ENCODE peak calls at places on chromosomes 3 and 15, in ten cellular contexts. F is A549, W is GM12878, U is ovary, R is tibial nerve, Q is heart left ventricle, D is HepG2, P is breast epithelium, Y is esophagus squamous epithelium, V is stomach. A is an unnamed sample.

GRCh38 chr3:136396916-136397315 is 146.8 kb downstream of the PCCB start:
- DNase-seq in U (no peak), D (no peak), F (no peak), V (no peak), Q (no peak), Y (no peak), P (no peak), R (no peak), W (no peak), A (no peak)

GRCh38 chr3:71083726-71084131 is 499.8 kb downstream of the FOXP1 start:
- DNase-seq in Q (no peak), F (no peak), U (no peak), W (peak; percentile 25), R (no peak), P (no peak), V (no peak), Y (no peak), D (no peak), A (no peak)

GRCh38 chr3:169812844-169813677 is at the start of the genes LRRC34 and LRRIQ4:
- DNase-seq in V (peak; percentile 69), U (peak; percentile 49), Q (peak; percentile 55), P (no peak), R (peak; percentile 70), Y (peak; percentile 19), W (peak; percentile 44), F (no peak), D (no peak), A (peak; percentile 83)

GRCh38 chr15:34365836-34366235 is 1.2 kb downstream of the LPCAT4 start:
- DNase-seq in Q (no peak), U (no peak), W (no peak), D (no peak), R (no peak), P (no peak), Y (no peak), F (no peak), V (no peak), A (no peak)

GRCh38 chr15:65824031-65824743 is 32.1 kb upstream of the DENND4A start:
- DNase-seq in V (peak; percentile 57), R (peak; percentile 73), U (peak; percentile 34), W (no peak), Y (no peak), Q (peak; percentile 36), F (peak; percentile 82), D (peak; percentile 81), P (no peak), A (peak; percentile 50)

GRCh38 chr3:179929091-179929529 is 107.6 kb downstream of the PEX5L start:
- DNase-seq in U (peak; percentile 38), D (peak; percentile 35), F (peak; percentile 57), W (no peak), P (no peak), Q (no peak), Y (no peak), V (peak; percentile 44), R (peak; percentile 41), A (peak; percentile 57)

GRCh38 chr3:170180107-170180951 is 1.2 kb downstream of the PHC3 start:
- DNase-seq in V (peak; percentile 38), W (no peak), P (no peak), R (no peak), U (no peak), Y (no peak), D (no peak), Q (no peak), F (no peak), A (peak; percentile 40)

GRCh38 chr3:78919021-78919755 is 848.6 kb downstream of the ROBO1 start:
- DNase-seq in P (no peak), R (no peak), U (no peak), F (peak; percentile 77), Q (no peak), Y (no peak), W (peak; percentile 71), V (no peak), D (peak; percentile 73), A (no peak)

GRCh38 chr15:42449770-42450433 is 41.0 kb downstream of the ZNF106 start:
- DNase-seq in F (no peak), W (no peak), P (no peak), V (no peak), R (no peak), U (no peak), Y (no peak), D (no peak), Q (peak; percentile 30), A (no peak)

GRCh38 chr15:88401972-88402656 is 65.1 kb downstream of the MRPL46 start:
- DNase-seq in D (no peak), Y (no peak), F (no peak), P (no peak), W (no peak), Q (peak; percentile 63), V (no peak), U (no peak), R (no peak), A (peak; percentile 19)

GRCh38 chr3:15284121-15284889 is 48.1 kb downstream of the SH3BP5 start:
- DNase-seq in U (no peak), V (no peak), W (no peak), P (peak; percentile 54), Y (no peak), Q (peak; percentile 55), D (no peak), R (peak; percentile 59), F (no peak), A (peak; percentile 61)

GRCh38 chr15:39177561-39177960 is 403.3 kb upstream of the THBS1 start:
- DNase-seq in R (no peak), P (peak; percentile 48), U (no peak), D (no peak), W (no peak), V (no peak), Q (no peak), Y (no peak), F (no peak), A (no peak)

GRCh38 chr3:71258116-71258515 is 325.4 kb downstream of the FOXP1 start:
- DNase-seq in V (no peak), Q (no peak), R (no peak), Y (no peak), W (no peak), F (peak; percentile 89), P (peak; percentile 44), U (no peak), D (peak; percentile 70), A (no peak)

GRCh38 chr15:83324799-83325198 is 40.3 kb upstream of the BNC1 start:
- DNase-seq in W (no peak), V (no peak), Y (no peak), P (no peak), R (no peak), F (no peak), Q (no peak), U (no peak), D (no peak), A (no peak)

GRCh38 chr15:70088887-70089691 is 8.6 kb downstream of the TLE3 start:
- DNase-seq in Q (peak; percentile 34), D (no peak), R (peak; percentile 45), V (no peak), U (no peak), P (no peak), F (no peak), W (no peak), Y (no peak), A (no peak)
- TF ChIP-seq POLR2A in Q (no peak), D (no peak), R (no peak), V (no peak), U (no peak), P (no peak), F (no peak), W (no peak), Y (no peak), A (no peak)

DNA sequence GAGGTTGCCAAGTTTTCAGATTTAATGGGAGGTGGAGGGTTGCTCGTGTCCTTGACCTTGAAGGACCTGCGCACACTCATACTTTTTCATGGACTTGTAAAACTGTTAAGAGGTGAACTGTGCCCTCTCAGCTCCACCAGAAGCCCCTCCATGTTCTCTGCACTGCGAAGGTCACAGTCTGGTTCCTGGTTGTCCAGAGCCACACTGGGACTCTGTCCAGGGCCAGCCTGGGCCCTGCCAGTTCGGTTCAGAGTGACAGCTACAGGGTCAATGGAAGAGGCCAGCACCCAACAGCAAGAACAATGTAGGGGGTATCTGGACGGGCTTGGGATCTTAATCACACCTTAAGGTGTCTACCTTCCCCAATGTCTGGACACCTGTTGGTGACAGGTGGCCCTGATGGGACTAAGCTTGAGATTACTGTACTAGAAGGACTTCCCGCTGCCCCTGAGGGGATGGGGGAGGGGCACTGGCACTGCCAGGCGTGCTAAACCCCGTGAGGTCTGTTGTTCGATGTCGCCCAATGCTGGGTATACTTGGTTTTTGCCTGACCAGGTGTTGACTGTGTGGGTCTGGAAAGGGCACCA is 34.7 kb downstream of the GRK7 start:
- DNase-seq in U (peak; percentile 18), Q (no peak), P (no peak), R (no peak), D (no peak), W (no peak), F (no peak), V (no peak), Y (no peak), A (no peak)
- TF ChIP-seq POLR2A in U (no peak), Q (no peak), P (no peak), R (no peak), D (no peak), W (no peak), F (no peak), V (no peak), Y (no peak), A (no peak)

DNA sequence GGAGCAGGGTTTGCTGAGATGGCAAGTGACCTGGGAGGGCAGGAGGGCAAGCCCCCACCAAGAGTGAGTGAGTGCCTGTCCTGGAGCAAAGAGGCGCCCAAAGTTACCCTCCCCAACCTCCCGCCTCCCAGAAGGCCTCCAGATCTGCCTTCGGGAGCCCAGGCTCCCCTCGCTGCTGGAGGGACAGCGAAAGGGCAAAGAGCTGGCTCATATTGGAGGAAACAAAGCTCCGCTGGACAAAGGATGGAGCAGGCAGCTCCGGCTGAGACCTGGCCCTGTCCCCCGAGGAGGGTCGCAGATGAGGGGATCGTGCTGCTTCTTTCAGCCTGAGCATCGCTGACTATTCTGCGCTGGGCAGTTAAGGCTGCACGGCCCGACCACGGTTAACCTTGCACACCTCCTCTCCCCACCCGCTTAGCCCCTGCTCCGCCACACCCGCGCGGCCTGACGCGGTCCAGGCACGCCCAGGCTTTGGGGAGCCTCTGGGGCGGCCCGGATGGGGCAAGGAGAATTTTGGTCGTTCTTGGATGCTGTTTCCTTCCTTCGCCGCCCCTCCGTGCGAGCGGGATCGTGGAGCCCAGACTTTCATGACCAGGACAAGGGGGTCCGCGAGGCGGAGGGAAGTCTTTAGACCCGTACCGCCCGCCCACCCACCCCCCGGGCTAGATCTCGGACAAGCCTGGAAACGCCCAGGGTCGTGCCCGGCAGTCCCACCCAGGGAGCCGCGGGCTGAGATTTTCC is 651 bp downstream of the PLCD1 start:
- DNase-seq in U (no peak), F (no peak), P (no peak), Y (no peak), Q (no peak), D (no peak), R (no peak), V (no peak), W (no peak), A (no peak)
- TF ChIP-seq POLR2A in U (no peak), F (no peak), P (no peak), Y (no peak), Q (no peak), D (no peak), R (no peak), V (no peak), W (no peak), A (no peak)

DNA sequence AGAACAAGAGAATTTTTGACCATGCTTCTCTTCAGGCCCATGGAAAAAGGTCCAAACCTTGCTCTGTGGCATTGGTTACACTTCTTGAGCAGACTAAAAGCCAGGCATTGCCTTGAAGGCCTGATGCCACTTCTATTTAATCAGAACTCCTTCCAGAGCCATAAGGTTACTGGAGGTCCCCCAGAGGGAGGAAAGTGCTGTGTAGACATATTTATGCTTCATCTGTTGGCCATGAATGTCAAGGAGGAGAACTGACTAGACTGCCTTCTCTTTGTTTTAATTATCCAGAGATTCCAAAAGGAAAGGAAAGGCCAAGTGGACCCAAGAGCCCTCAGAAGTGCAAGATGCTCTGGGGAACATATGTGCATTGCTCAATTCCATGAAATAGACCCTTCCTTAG is 292.6 kb upstream of the NR2E3 start:
- DNase-seq in Q (no peak), U (no peak), P (no peak), V (no peak), F (no peak), R (no peak), W (no peak), D (no peak), Y (no peak), A (no peak)
- TF ChIP-seq POLR2A in Q (no peak), U (no peak), P (no peak), V (no peak), F (no peak), R (no peak), W (no peak), D (no peak), Y (no peak), A (no peak)

A was measured in NB4.